ENCODE peak calls at places on chromosomes 13 and 19, in five cellular contexts. One of them, this sample, is unnamed.

GRCh38 chr13:33224686-33225085 is 60.9 kb downstream of the STARD13 start:
- DNase-seq in ascending aorta: no peak
- DNase-seq in tibial nerve: no peak
- DNase-seq in neural crest cell: no peak
- DNase-seq in Caco-2: no peak
- DNase-seq in this sample: no peak

GRCh38 chr13:80458546-80458945 is 117.6 kb upstream of the SPRY2 start:
- DNase-seq in ascending aorta: no peak
- DNase-seq in tibial nerve: no peak
- DNase-seq in neural crest cell: no peak
- DNase-seq in Caco-2: no peak
- DNase-seq in this sample: no peak

GRCh38 chr13:51707468-51707867 is 96.5 kb downstream of the DHRS12 start:
- DNase-seq in ascending aorta: no peak
- DNase-seq in tibial nerve: no peak
- DNase-seq in neural crest cell: no peak
- DNase-seq in Caco-2: no peak
- DNase-seq in this sample: no peak

GRCh38 chr19:47518139-47518538 is 3.3 kb upstream of the NAPA start:
- DNase-seq in ascending aorta: no peak
- DNase-seq in tibial nerve: no peak
- DNase-seq in neural crest cell: no peak
- DNase-seq in Caco-2: no peak
- DNase-seq in this sample: no peak

GRCh38 chr19:55620410-55620809 is 4.0 kb downstream of the ZNF784 start:
- DNase-seq in ascending aorta: no peak
- DNase-seq in tibial nerve: no peak
- DNase-seq in neural crest cell: no peak
- DNase-seq in Caco-2: no peak
- DNase-seq in this sample: no peak

GRCh38 chr19:29603308-29603707 is 2.8 kb upstream of the POP4 start:
- DNase-seq in ascending aorta: no peak
- DNase-seq in tibial nerve: no peak
- DNase-seq in neural crest cell: no peak
- DNase-seq in Caco-2: no peak
- DNase-seq in this sample: no peak

GRCh38 chr13:39210961-39211534 is 172.8 kb downstream of the NHLRC3 start:
- DNase-seq in ascending aorta: no peak
- DNase-seq in tibial nerve: no peak
- DNase-seq in neural crest cell: no peak
- DNase-seq in Caco-2: no peak
- DNase-seq in this sample: no peak

GRCh38 chr13:97002581-97002980 is 8.3 kb upstream of the OXGR1 start:
- DNase-seq in ascending aorta: no peak
- DNase-seq in tibial nerve: no peak
- DNase-seq in neural crest cell: no peak
- DNase-seq in Caco-2: no peak
- DNase-seq in this sample: no peak

GRCh38 chr13:102466836-102467235 is 65.0 kb upstream of the FGF14 start:
- DNase-seq in ascending aorta: no peak
- DNase-seq in tibial nerve: no peak
- DNase-seq in neural crest cell: no peak
- DNase-seq in Caco-2: no peak
- DNase-seq in this sample: no peak

GRCh38 chr19:48194041-48194871 is 23.8 kb downstream of the ZSWIM9 start:
- DNase-seq in ascending aorta: peak; percentile 60
- DNase-seq in tibial nerve: no peak
- DNase-seq in neural crest cell: peak; percentile 25
- DNase-seq in Caco-2: no peak
- DNase-seq in this sample: no peak

GRCh38 chr19:19493841-19494546 is 21.4 kb downstream of the TSSK6 start:
- DNase-seq in ascending aorta: no peak
- DNase-seq in tibial nerve: no peak
- DNase-seq in neural crest cell: no peak
- DNase-seq in Caco-2: no peak
- DNase-seq in this sample: no peak

GRCh38 chr13:63409791-63410351 is 1994.2 kb upstream of the PCDH20 start:
- DNase-seq in ascending aorta: no peak
- DNase-seq in tibial nerve: no peak
- DNase-seq in neural crest cell: no peak
- DNase-seq in Caco-2: no peak
- DNase-seq in this sample: no peak

GRCh38 chr13:62678039-62678438 is 1262.4 kb upstream of the PCDH20 start:
- DNase-seq in ascending aorta: no peak
- DNase-seq in tibial nerve: no peak
- DNase-seq in neural crest cell: no peak
- DNase-seq in Caco-2: no peak
- DNase-seq in this sample: no peak

GRCh38 chr13:79866436-79866835 is 385.5 kb downstream of the NDFIP2 start:
- DNase-seq in ascending aorta: no peak
- DNase-seq in tibial nerve: no peak
- DNase-seq in neural crest cell: no peak
- DNase-seq in Caco-2: no peak
- DNase-seq in this sample: no peak

GRCh38 chr13:40490086-40490723 is 176.2 kb downstream of the FOXO1 start:
- DNase-seq in ascending aorta: peak; percentile 55
- DNase-seq in tibial nerve: no peak
- DNase-seq in neural crest cell: no peak
- DNase-seq in Caco-2: no peak
- DNase-seq in this sample: no peak

GRCh38 chr19:19514215-19514633 is 1.1 kb downstream of the TSSK6 start:
- DNase-seq in ascending aorta: peak; percentile 81
- DNase-seq in tibial nerve: no peak
- DNase-seq in neural crest cell: no peak
- DNase-seq in Caco-2: no peak
- DNase-seq in this sample: peak; percentile 29

GRCh38 chr13:24606486-24607170 is 73.6 kb upstream of the ATP12A start:
- DNase-seq in ascending aorta: no peak
- DNase-seq in tibial nerve: no peak
- DNase-seq in neural crest cell: no peak
- DNase-seq in Caco-2: no peak
- DNase-seq in this sample: no peak

GRCh38 chr13:24610956-24611355 is 69.3 kb upstream of the ATP12A start:
- DNase-seq in ascending aorta: no peak
- DNase-seq in tibial nerve: no peak
- DNase-seq in neural crest cell: no peak
- DNase-seq in Caco-2: no peak
- DNase-seq in this sample: no peak

GRCh38 chr13:24605923-24606372 is 74.3 kb upstream of the ATP12A start:
- DNase-seq in ascending aorta: no peak
- DNase-seq in tibial nerve: no peak
- DNase-seq in neural crest cell: no peak
- DNase-seq in Caco-2: no peak
- DNase-seq in this sample: no peak
- TF ChIP-seq CTCF in ascending aorta: no peak
- TF ChIP-seq CTCF in tibial nerve: no peak
- TF ChIP-seq CTCF in neural crest cell: peak; percentile 62
- TF ChIP-seq CTCF in Caco-2: no peak
- TF ChIP-seq CTCF in this sample: no peak

GRCh38 chr19:4647676-4648644 is 8.6 kb downstream of the TNFAIP8L1 start:
- DNase-seq in ascending aorta: no peak
- DNase-seq in tibial nerve: peak; percentile 54
- DNase-seq in neural crest cell: no peak
- DNase-seq in Caco-2: no peak
- DNase-seq in this sample: no peak
- TF ChIP-seq CTCF in ascending aorta: no peak
- TF ChIP-seq CTCF in tibial nerve: no peak
- TF ChIP-seq CTCF in neural crest cell: no peak
- TF ChIP-seq CTCF in Caco-2: no peak
- TF ChIP-seq CTCF in this sample: no peak

GRCh38 chr19:15759962-15760565 is 22.3 kb downstream of the OR10H3 start:
- DNase-seq in ascending aorta: no peak
- DNase-seq in tibial nerve: no peak
- DNase-seq in neural crest cell: no peak
- DNase-seq in Caco-2: peak; percentile 16
- DNase-seq in this sample: no peak
- TF ChIP-seq CTCF in ascending aorta: no peak
- TF ChIP-seq CTCF in tibial nerve: no peak
- TF ChIP-seq CTCF in neural crest cell: no peak
- TF ChIP-seq CTCF in Caco-2: no peak
- TF ChIP-seq CTCF in this sample: no peak

GRCh38 chr13:112587767-112588489 is at the start of gene TUBGCP3:
- DNase-seq in ascending aorta: peak; percentile 90
- DNase-seq in tibial nerve: peak; percentile 58
- DNase-seq in neural crest cell: peak; percentile 71
- DNase-seq in Caco-2: peak; percentile 91
- DNase-seq in this sample: peak; percentile 44
- TF ChIP-seq CTCF in ascending aorta: no peak
- TF ChIP-seq CTCF in tibial nerve: peak; percentile 66
- TF ChIP-seq CTCF in neural crest cell: peak; percentile 29
- TF ChIP-seq CTCF in Caco-2: no peak
- TF ChIP-seq CTCF in this sample: no peak

DNA sequence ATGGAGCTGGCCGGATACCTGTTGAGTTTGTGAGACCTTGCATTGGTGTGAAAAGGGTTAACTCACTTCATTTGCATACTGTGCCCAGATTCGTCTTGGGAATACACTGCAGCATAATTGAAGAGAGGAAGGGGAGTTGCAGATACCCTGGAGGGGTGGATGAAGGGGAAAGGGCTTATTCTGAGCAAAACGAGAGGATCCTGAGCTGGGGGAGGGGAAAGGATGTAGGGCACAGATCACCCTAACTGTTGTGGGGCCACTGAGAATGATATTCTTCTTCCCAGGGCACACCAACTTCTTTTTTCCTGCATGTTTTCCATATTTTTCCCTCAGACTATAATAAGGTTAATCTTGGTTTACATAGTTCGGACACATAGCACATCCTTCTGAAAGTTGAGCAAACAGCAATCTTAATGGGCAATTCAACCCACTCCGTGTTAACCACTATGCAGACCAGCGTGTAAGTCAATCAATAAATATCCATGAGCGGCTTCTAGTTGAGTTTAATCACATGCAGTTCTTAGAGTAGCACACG is 11.7 kb upstream of the PTPRS start:
- DNase-seq in ascending aorta: no peak
- DNase-seq in tibial nerve: no peak
- DNase-seq in neural crest cell: no peak
- DNase-seq in Caco-2: peak; percentile 42
- DNase-seq in this sample: no peak
- TF ChIP-seq CTCF in ascending aorta: no peak
- TF ChIP-seq CTCF in tibial nerve: no peak
- TF ChIP-seq CTCF in neural crest cell: no peak
- TF ChIP-seq CTCF in Caco-2: no peak
- TF ChIP-seq CTCF in this sample: no peak

GRCh38 chr13:89061821-89062220 is 1390.7 kb downstream of the SLITRK5 start:
- DNase-seq in ascending aorta: no peak
- DNase-seq in tibial nerve: no peak
- DNase-seq in neural crest cell: no peak
- DNase-seq in Caco-2: no peak
- DNase-seq in this sample: no peak

DNA sequence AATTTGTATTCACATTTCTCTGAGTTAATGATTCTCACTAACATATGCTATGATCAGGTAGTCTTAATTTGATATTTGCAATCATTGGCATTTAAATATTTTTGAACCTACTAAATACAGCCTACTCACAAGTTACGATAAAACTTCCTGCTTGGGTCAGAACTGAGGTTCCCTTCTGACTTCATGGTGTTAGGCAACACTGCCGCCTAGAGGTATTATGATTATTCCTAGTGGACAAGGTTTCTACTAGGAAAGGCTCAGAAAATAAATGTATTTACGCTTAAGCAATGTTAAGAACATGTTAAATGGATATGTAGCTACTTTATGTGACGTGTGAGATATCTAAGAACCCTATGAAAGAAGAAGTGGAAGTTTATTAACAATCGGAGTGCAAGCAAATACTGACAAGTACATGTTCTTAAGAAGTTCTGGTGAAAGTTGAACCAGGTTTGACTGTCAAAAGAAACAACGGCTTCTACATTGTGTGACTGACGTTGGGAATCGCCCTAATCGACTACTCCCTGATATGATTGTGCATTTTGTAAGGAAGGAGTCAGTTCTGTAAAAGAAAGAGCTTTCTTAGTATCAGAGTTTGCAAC is 1395.8 kb downstream of the SLITRK5 start:
- DNase-seq in ascending aorta: no peak
- DNase-seq in tibial nerve: no peak
- DNase-seq in neural crest cell: peak; percentile 14
- DNase-seq in Caco-2: peak; percentile 61
- DNase-seq in this sample: no peak
- TF ChIP-seq CTCF in ascending aorta: peak; percentile 41
- TF ChIP-seq CTCF in tibial nerve: peak; percentile 57
- TF ChIP-seq CTCF in neural crest cell: peak; percentile 79
- TF ChIP-seq CTCF in Caco-2: peak; percentile 45
- TF ChIP-seq CTCF in this sample: peak; percentile 48

GRCh38 chr13:29457299-29457698 is 138.2 kb downstream of the SLC7A1 start:
- DNase-seq in ascending aorta: no peak
- DNase-seq in tibial nerve: no peak
- DNase-seq in neural crest cell: no peak
- DNase-seq in Caco-2: no peak
- DNase-seq in this sample: no peak

GRCh38 chr13:29456419-29456818 is 139.1 kb downstream of the SLC7A1 start:
- DNase-seq in ascending aorta: no peak
- DNase-seq in tibial nerve: no peak
- DNase-seq in neural crest cell: no peak
- DNase-seq in Caco-2: no peak
- DNase-seq in this sample: no peak

GRCh38 chr13:29453657-29454056 is 141.8 kb downstream of the SLC7A1 start:
- DNase-seq in ascending aorta: no peak
- DNase-seq in tibial nerve: no peak
- DNase-seq in neural crest cell: no peak
- DNase-seq in Caco-2: no peak
- DNase-seq in this sample: no peak

GRCh38 chr13:29452773-29453574 is 142.5 kb downstream of the SLC7A1 start:
- DNase-seq in ascending aorta: no peak
- DNase-seq in tibial nerve: no peak
- DNase-seq in neural crest cell: no peak
- DNase-seq in Caco-2: no peak
- DNase-seq in this sample: no peak

DNA sequence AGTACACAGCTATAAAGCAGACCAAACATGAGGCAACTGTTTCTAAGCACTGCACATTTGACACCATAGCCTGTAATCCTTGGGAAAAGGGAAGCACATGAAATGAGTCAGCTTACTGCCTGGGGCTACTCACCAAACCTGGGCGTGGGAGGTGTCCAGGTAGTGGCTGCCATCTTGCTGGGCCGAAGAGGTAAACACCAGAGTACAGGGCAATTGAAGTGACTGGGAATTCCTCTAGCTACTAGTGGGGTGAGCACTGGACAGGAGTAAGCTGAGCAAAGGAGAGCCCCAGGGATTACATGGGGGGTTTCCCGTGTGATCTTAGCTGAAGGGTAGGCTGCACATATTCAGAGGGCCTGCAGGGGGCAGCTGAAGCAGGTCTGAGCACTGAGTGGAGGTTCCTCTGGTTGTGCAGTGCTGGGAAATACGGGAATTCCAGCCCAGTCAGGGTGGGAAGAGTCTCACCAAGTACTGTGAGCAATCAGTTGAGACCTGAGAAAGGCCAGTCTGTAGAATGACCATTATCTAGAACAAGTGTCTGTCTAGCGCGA is 140.5 kb downstream of the SLC7A1 start:
- DNase-seq in ascending aorta: no peak
- DNase-seq in tibial nerve: no peak
- DNase-seq in neural crest cell: no peak
- DNase-seq in Caco-2: peak; percentile 10
- DNase-seq in this sample: no peak
- TF ChIP-seq CTCF in ascending aorta: peak; percentile 23
- TF ChIP-seq CTCF in tibial nerve: no peak
- TF ChIP-seq CTCF in neural crest cell: peak; percentile 53
- TF ChIP-seq CTCF in Caco-2: peak; percentile 27
- TF ChIP-seq CTCF in this sample: peak; percentile 28

GRCh38 chr19:58575183-58576041 is 2.3 kb upstream of the MZF1 start:
- DNase-seq in ascending aorta: peak; percentile 96
- DNase-seq in tibial nerve: peak; percentile 76
- DNase-seq in neural crest cell: peak; percentile 78
- DNase-seq in Caco-2: peak; percentile 93
- DNase-seq in this sample: peak; percentile 76
- TF ChIP-seq CTCF in ascending aorta: no peak
- TF ChIP-seq CTCF in tibial nerve: peak; percentile 21
- TF ChIP-seq CTCF in neural crest cell: no peak
- TF ChIP-seq CTCF in Caco-2: no peak
- TF ChIP-seq CTCF in this sample: no peak